ENCODE peak calls at places on chromosome 5, in four cellular contexts. D, P, R and M are unnamed samples.

GRCh38 chr5:140595538-140595937 is 30.9 kb downstream of the SLC35A4 start:
- DNase-seq in D (peak; percentile 57), P (no peak), R (no peak), M (no peak)

GRCh38 chr5:69217732-69218568 is 16.7 kb upstream of the CDK7 start:
- DNase-seq in D (peak; percentile 98), P (peak; percentile 94), R (peak; percentile 93), M (peak; percentile 96)

GRCh38 chr5:68464424-68464823 is 248.9 kb downstream of the PIK3R1 start:
- DNase-seq in D (no peak), P (no peak), R (no peak), M (no peak)

GRCh38 chr5:64612349-64612961 is 77.8 kb upstream of the SHISAL2B start:
- DNase-seq in D (peak; percentile 32), P (peak; percentile 14), R (peak; percentile 62), M (peak; percentile 36)

GRCh38 chr5:34716986-34717385 is 60.9 kb downstream of the RAI14 start:
- DNase-seq in D (no peak), P (no peak), R (no peak), M (no peak)

GRCh38 chr5:40554794-40555193 is 124.9 kb upstream of the PTGER4 start:
- DNase-seq in D (no peak), P (no peak), R (no peak), M (no peak)

GRCh38 chr5:115124741-115125140 is 45.0 kb downstream of the TRIM36 start:
- DNase-seq in D (no peak), P (no peak), R (no peak), M (no peak)

GRCh38 chr5:159913048-159913447 is 3.2 kb upstream of the ADRA1B start:
- DNase-seq in D (no peak), P (peak; percentile 76), R (no peak), M (no peak)